ENCODE peak calls at places on chromosomes 16 and 17, in five cellular contexts. One of them, this sample, is unnamed.

GRCh38 chr17:75067856-75068255 is 19.9 kb upstream of the SLC16A5 start:
- DNase-seq in NCI-H345: no peak
- DNase-seq in AG10803: no peak
- DNase-seq in stomach: no peak
- DNase-seq in HEK293T: no peak
- DNase-seq in this sample: no peak

GRCh38 chr16:65122974-65123845 is 1.3 kb upstream of the CDH11 start:
- DNase-seq in NCI-H345: no peak
- DNase-seq in AG10803: peak
- DNase-seq in stomach: peak
- DNase-seq in HEK293T: no peak
- DNase-seq in this sample: no peak

GRCh38 chr16:1543085-1543896 is 9.8 kb downstream of the TMEM204 start:
- DNase-seq in NCI-H345: no peak
- DNase-seq in AG10803: peak
- DNase-seq in stomach: peak
- DNase-seq in HEK293T: peak
- DNase-seq in this sample: peak

GRCh38 chr17:62860962-62861873 is 53.1 kb upstream of the MARCHF10 start:
- DNase-seq in NCI-H345: no peak
- DNase-seq in AG10803: no peak
- DNase-seq in stomach: no peak
- DNase-seq in HEK293T: no peak
- DNase-seq in this sample: no peak

GRCh38 chr16:27221576-27222498 is 18.5 kb downstream of the KDM8 start:
- DNase-seq in NCI-H345: no peak
- DNase-seq in AG10803: peak
- DNase-seq in stomach: no peak
- DNase-seq in HEK293T: no peak
- DNase-seq in this sample: no peak

GRCh38 chr17:56172517-56172982 is 19.3 kb downstream of the ANKFN1 start:
- DNase-seq in NCI-H345: no peak
- DNase-seq in AG10803: peak
- DNase-seq in stomach: no peak
- DNase-seq in HEK293T: no peak
- DNase-seq in this sample: peak

GRCh38 chr16:20740007-20740883 is 1.4 kb downstream of the THUMPD1 start:
- DNase-seq in NCI-H345: no peak
- DNase-seq in AG10803: peak
- DNase-seq in stomach: no peak
- DNase-seq in HEK293T: no peak
- DNase-seq in this sample: no peak

GRCh38 chr16:27335349-27336052 is 21.7 kb downstream of the IL4R start:
- DNase-seq in NCI-H345: no peak
- DNase-seq in AG10803: peak
- DNase-seq in stomach: no peak
- DNase-seq in HEK293T: no peak
- DNase-seq in this sample: no peak

GRCh38 chr17:8859029-8859803 is 8.3 kb downstream of the PIK3R6 start:
- DNase-seq in NCI-H345: no peak
- DNase-seq in AG10803: peak
- DNase-seq in stomach: no peak
- DNase-seq in HEK293T: no peak
- DNase-seq in this sample: no peak

GRCh38 chr17:50221500-50222480 is 20.4 kb upstream of the COL1A1 start:
- DNase-seq in NCI-H345: no peak
- DNase-seq in AG10803: peak
- DNase-seq in stomach: no peak
- DNase-seq in HEK293T: no peak
- DNase-seq in this sample: no peak

GRCh38 chr17:7579839-7580630 is 597 bp downstream of the CD68 start:
- DNase-seq in NCI-H345: no peak
- DNase-seq in AG10803: no peak
- DNase-seq in stomach: no peak
- DNase-seq in HEK293T: no peak
- DNase-seq in this sample: no peak

GRCh38 chr16:85461814-85462404 is 151.2 kb upstream of the GSE1 start:
- DNase-seq in NCI-H345: peak
- DNase-seq in AG10803: peak
- DNase-seq in stomach: no peak
- DNase-seq in HEK293T: peak
- DNase-seq in this sample: peak

GRCh38 chr16:69340095-69340644 is 598 bp downstream of the NIP7 start:
- DNase-seq in NCI-H345: no peak
- DNase-seq in AG10803: peak
- DNase-seq in stomach: no peak
- DNase-seq in HEK293T: no peak
- DNase-seq in this sample: no peak

GRCh38 chr17:56870163-56870651 is 36.3 kb downstream of the DGKE start:
- DNase-seq in NCI-H345: no peak
- DNase-seq in AG10803: no peak
- DNase-seq in stomach: no peak
- DNase-seq in HEK293T: no peak
- DNase-seq in this sample: no peak

GRCh38 chr17:69761767-69762321 is 313.2 kb upstream of the KCNJ16 start:
- DNase-seq in NCI-H345: no peak
- DNase-seq in AG10803: peak
- DNase-seq in stomach: no peak
- DNase-seq in HEK293T: no peak
- DNase-seq in this sample: no peak

GRCh38 chr16:88804552-88805339 is 1.2 kb downstream of the CDT1 start:
- DNase-seq in NCI-H345: peak
- DNase-seq in AG10803: no peak
- DNase-seq in stomach: no peak
- DNase-seq in HEK293T: no peak
- DNase-seq in this sample: peak

GRCh38 chr17:76079577-76080206 is 710 bp downstream of the ZACN start:
- DNase-seq in NCI-H345: peak
- DNase-seq in AG10803: no peak
- DNase-seq in stomach: no peak
- DNase-seq in HEK293T: no peak
- DNase-seq in this sample: no peak

This sample was measured in DMS79.